ENCODE peak calls at places on chromosome 5, in four cellular contexts. X is iPS-NIHi11; N is naive thymus-derived CD4-positive, alpha-beta T cell; C is aorta. K is an unnamed sample.

GRCh38 chr5:119322948-119323629 is 32.7 kb upstream of the TNFAIP8 start:
- DNase-seq in N (no peak), C (no peak), X (no peak), K (no peak)

GRCh38 chr5:75381456-75381855 is 44.4 kb downstream of the HMGCR start:
- DNase-seq in N (no peak), X (no peak), C (no peak), K (no peak)

GRCh38 chr5:74517700-74518099 is 122.8 kb downstream of the ENC1 start:
- DNase-seq in C (no peak), X (no peak), N (no peak), K (no peak)

GRCh38 chr5:148491015-148491792 is 107.4 kb downstream of the FBXO38 start:
- DNase-seq in C (no peak), X (no peak), N (no peak), K (no peak)

GRCh38 chr5:177469750-177470525 is 3.5 kb downstream of the DBN1 start:
- DNase-seq in X (no peak), C (no peak), N (no peak), K (no peak)

GRCh38 chr5:172775326-172776234 is 4.6 kb upstream of the DUSP1 start:
- DNase-seq in X (no peak), N (no peak), C (no peak), K (peak; percentile 92)

GRCh38 chr5:37554938-37555337 is 175.8 kb downstream of the WDR70 start:
- DNase-seq in C (no peak), X (peak; percentile 25), N (no peak), K (no peak)

GRCh38 chr5:55063220-55063863 is 39.1 kb upstream of the GZMA start:
- DNase-seq in X (no peak), C (no peak), N (no peak), K (no peak)

GRCh38 chr5:175279506-175279905 is 164.5 kb downstream of the DRD1 start:
- DNase-seq in X (no peak), N (no peak), C (no peak), K (no peak)

GRCh38 chr5:44740655-44741054 is 68.1 kb upstream of the MRPS30 start:
- DNase-seq in N (no peak), C (no peak), X (no peak), K (no peak)

GRCh38 chr5:150409638-150410523 is 2.8 kb downstream of the CD74 start:
- DNase-seq in N (peak; percentile 41), X (peak; percentile 96), C (peak; percentile 82), K (peak; percentile 84)

GRCh38 chr5:170597876-170598275 is 94.1 kb downstream of the KCNIP1 start:
- DNase-seq in X (no peak), N (no peak), C (no peak), K (no peak)

GRCh38 chr5:100157066-100157465 is 378.1 kb upstream of the FAM174A start:
- DNase-seq in N (no peak), X (no peak), C (no peak), K (no peak)

GRCh38 chr5:58925627-58926545 is 343.0 kb downstream of the RAB3C start:
- DNase-seq in N (no peak), C (no peak), X (no peak), K (no peak)

GRCh38 chr5:137203011-137203632 is 296.0 kb downstream of the SPOCK1 start:
- DNase-seq in C (no peak), N (no peak), X (no peak), K (no peak)

GRCh38 chr5:134491841-134492442 is 33.5 kb upstream of the JADE2 start:
- DNase-seq in C (peak; percentile 40), N (no peak), X (no peak), K (peak; percentile 35)

GRCh38 chr5:54803381-54804025 is 181.9 kb downstream of the ESM1 start:
- DNase-seq in N (no peak), C (no peak), X (no peak), K (no peak)

GRCh38 chr5:55991768-55992486 is 2.8 kb downstream of the IL6ST start:
- DNase-seq in X (no peak), N (no peak), C (no peak), K (no peak)

GRCh38 chr5:135253601-135254165 is 145.3 kb downstream of the MACROH2A1 start:
- DNase-seq in X (no peak), C (no peak), N (no peak), K (no peak)

GRCh38 chr5:1039706-1040260 is 31.2 kb downstream of the NKD2 start:
- DNase-seq in X (no peak), C (peak; percentile 56), N (no peak), K (no peak)

GRCh38 chr5:35194636-35195471 is 35.4 kb downstream of the PRLR start:
- DNase-seq in N (no peak), X (no peak), C (no peak), K (no peak)

GRCh38 chr5:321233-321725 is at the start of gene AHRR:
- DNase-seq in X (peak; percentile 97), C (peak; percentile 87), N (peak; percentile 86), K (peak; percentile 84)

GRCh38 chr5:141465351-141465750 is 10.4 kb upstream of the PCDHGC3 start:
- DNase-seq in X (no peak), C (no peak), N (no peak), K (no peak)

GRCh38 chr5:113546711-113547159 is 33.2 kb downstream of the YTHDC2 start:
- DNase-seq in X (no peak), C (no peak), N (no peak), K (no peak)

GRCh38 chr5:54610197-54610898 is 92.8 kb downstream of the SNX18 start:
- DNase-seq in X (no peak), N (peak; percentile 22), C (no peak), K (no peak)

GRCh38 chr5:96432245-96433065 is 593 bp downstream of the PCSK1 start:
- DNase-seq in N (no peak), C (peak; percentile 76), X (peak; percentile 41), K (no peak)

GRCh38 chr5:140631831-140632365 is 1.1 kb downstream of the CD14 start:
- DNase-seq in C (no peak), X (peak; percentile 20), N (no peak), K (no peak)

GRCh38 chr5:7881816-7882215 is 12.9 kb downstream of the MTRR start:
- DNase-seq in X (no peak), N (no peak), C (no peak), K (no peak)

GRCh38 chr5:60346391-60346790 is 353.6 kb downstream of the DEPDC1B start:
- DNase-seq in C (no peak), N (no peak), X (no peak), K (no peak)

GRCh38 chr5:136891601-136892000 is 526.3 kb upstream of the TRPC7 start:
- DNase-seq in X (peak; percentile 36), C (no peak), N (no peak), K (no peak)

GRCh38 chr5:112668016-112668415 is 69.7 kb upstream of the APC start:
- DNase-seq in X (no peak), C (no peak), N (no peak), K (no peak)

GRCh38 chr5:1662559-1663043 is 137.0 kb downstream of the MRPL36 start:
- DNase-seq in C (peak; percentile 48), N (peak; percentile 13), X (no peak), K (peak; percentile 43)

GRCh38 chr5:6146264-6146663 is 232.1 kb downstream of the MED10 start:
- DNase-seq in C (no peak), X (no peak), N (no peak), K (no peak)

GRCh38 chr5:170169996-170170395 is 62.8 kb upstream of the C5orf58 start:
- DNase-seq in N (no peak), C (no peak), X (no peak), K (no peak)

GRCh38 chr5:78235289-78235688 is 59.2 kb downstream of the AP3B1 start:
- DNase-seq in X (no peak), C (no peak), N (no peak), K (no peak)

GRCh38 chr5:179486596-179487051 is 63.7 kb upstream of the RUFY1 start:
- DNase-seq in C (peak; percentile 36), N (no peak), X (no peak), K (no peak)

GRCh38 chr5:73497537-73498056 is 645 bp upstream of the BTF3 start:
- DNase-seq in X (no peak), C (no peak), N (no peak), K (no peak)

GRCh38 chr5:113147088-113147487 is 170.5 kb downstream of the DCP2 start:
- DNase-seq in X (no peak), C (no peak), N (no peak), K (no peak)

GRCh38 chr5:28576022-28576421 is 1537.6 kb upstream of the CDH9 start:
- DNase-seq in C (no peak), X (peak; percentile 39), N (no peak), K (no peak)